ENCODE peak calls at places on chromosomes 16 and 17, in seven cellular contexts. One of them, this sample, is unnamed.

GRCh38 chr17:44779211-44780025 is 20.6 kb downstream of the ADAM11 start:
- DNase-seq in lower leg skin: peak
- DNase-seq in AG09309: no peak
- DNase-seq in cardiac fibroblast: peak
- DNase-seq in cardiac muscle cell: peak
- DNase-seq in Calu3: peak
- DNase-seq in esophagus squamous epithelium: no peak
- DNase-seq in this sample: peak

GRCh38 chr16:82954224-82954929 is 327.6 kb downstream of the CDH13 start:
- DNase-seq in cardiac fibroblast: peak
- DNase-seq in Calu3: no peak
- DNase-seq in cardiac muscle cell: peak
- DNase-seq in AG09309: peak
- DNase-seq in esophagus squamous epithelium: no peak
- DNase-seq in lower leg skin: no peak
- DNase-seq in this sample: no peak

GRCh38 chr17:62619413-62620155 is 7.9 kb upstream of the MRC2 start:
- DNase-seq in cardiac muscle cell: no peak
- DNase-seq in lower leg skin: peak
- DNase-seq in AG09309: no peak
- DNase-seq in Calu3: no peak
- DNase-seq in cardiac fibroblast: no peak
- DNase-seq in esophagus squamous epithelium: no peak
- DNase-seq in this sample: no peak

GRCh38 chr17:47704116-47704515 is 10.2 kb downstream of the TBKBP1 start:
- DNase-seq in esophagus squamous epithelium: no peak
- DNase-seq in cardiac muscle cell: no peak
- DNase-seq in AG09309: no peak
- DNase-seq in lower leg skin: no peak
- DNase-seq in cardiac fibroblast: no peak
- DNase-seq in Calu3: no peak
- DNase-seq in this sample: peak

GRCh38 chr17:80749611-80750010 is 205.0 kb downstream of the RPTOR start:
- DNase-seq in cardiac fibroblast: no peak
- DNase-seq in Calu3: no peak
- DNase-seq in esophagus squamous epithelium: no peak
- DNase-seq in AG09309: no peak
- DNase-seq in cardiac muscle cell: no peak
- DNase-seq in lower leg skin: no peak
- DNase-seq in this sample: no peak

GRCh38 chr16:84236671-84237070 is 3.1 kb downstream of the KCNG4 start:
- DNase-seq in cardiac fibroblast: no peak
- DNase-seq in esophagus squamous epithelium: no peak
- DNase-seq in Calu3: no peak
- DNase-seq in AG09309: no peak
- DNase-seq in cardiac muscle cell: no peak
- DNase-seq in lower leg skin: no peak
- DNase-seq in this sample: no peak

GRCh38 chr17:36498560-36499300 is 12.2 kb downstream of the ZNHIT3 start:
- DNase-seq in cardiac muscle cell: no peak
- DNase-seq in Calu3: no peak
- DNase-seq in lower leg skin: peak
- DNase-seq in esophagus squamous epithelium: no peak
- DNase-seq in AG09309: no peak
- DNase-seq in cardiac fibroblast: no peak
- DNase-seq in this sample: no peak

GRCh38 chr16:57374067-57374534 is 1.8 kb downstream of the CX3CL1 start:
- DNase-seq in lower leg skin: no peak
- DNase-seq in cardiac muscle cell: peak
- DNase-seq in esophagus squamous epithelium: no peak
- DNase-seq in AG09309: no peak
- DNase-seq in Calu3: no peak
- DNase-seq in cardiac fibroblast: peak
- DNase-seq in this sample: no peak

GRCh38 chr17:45732926-45733505 is 51.1 kb upstream of the CRHR1 start:
- DNase-seq in AG09309: no peak
- DNase-seq in esophagus squamous epithelium: no peak
- DNase-seq in cardiac muscle cell: no peak
- DNase-seq in lower leg skin: peak
- DNase-seq in Calu3: no peak
- DNase-seq in cardiac fibroblast: no peak
- DNase-seq in this sample: no peak

GRCh38 chr17:67879662-67880061 is 54.4 kb downstream of the BPTF start:
- DNase-seq in cardiac muscle cell: no peak
- DNase-seq in lower leg skin: no peak
- DNase-seq in Calu3: no peak
- DNase-seq in cardiac fibroblast: no peak
- DNase-seq in esophagus squamous epithelium: no peak
- DNase-seq in AG09309: no peak
- DNase-seq in this sample: no peak

GRCh38 chr17:4160294-4160859 is 17.4 kb downstream of the CYB5D2 start:
- DNase-seq in lower leg skin: no peak
- DNase-seq in cardiac fibroblast: no peak
- DNase-seq in cardiac muscle cell: no peak
- DNase-seq in esophagus squamous epithelium: no peak
- DNase-seq in AG09309: no peak
- DNase-seq in Calu3: no peak
- DNase-seq in this sample: no peak

GRCh38 chr17:80107231-80108021 is 6.0 kb downstream of the GAA start:
- DNase-seq in Calu3: no peak
- DNase-seq in lower leg skin: peak
- DNase-seq in cardiac muscle cell: no peak
- DNase-seq in esophagus squamous epithelium: no peak
- DNase-seq in AG09309: no peak
- DNase-seq in cardiac fibroblast: no peak
- DNase-seq in this sample: no peak

GRCh38 chr16:79810449-79811189 is 210.1 kb upstream of the MAF start:
- DNase-seq in cardiac fibroblast: no peak
- DNase-seq in AG09309: no peak
- DNase-seq in cardiac muscle cell: no peak
- DNase-seq in lower leg skin: no peak
- DNase-seq in esophagus squamous epithelium: no peak
- DNase-seq in Calu3: no peak
- DNase-seq in this sample: no peak

GRCh38 chr17:40436631-40437030 is 6.6 kb upstream of the IGFBP4 start:
- DNase-seq in cardiac fibroblast: no peak
- DNase-seq in cardiac muscle cell: no peak
- DNase-seq in esophagus squamous epithelium: no peak
- DNase-seq in lower leg skin: no peak
- DNase-seq in Calu3: no peak
- DNase-seq in AG09309: no peak
- DNase-seq in this sample: no peak

GRCh38 chr17:80287038-80287437 is 26.4 kb downstream of the RNF213 start:
- DNase-seq in esophagus squamous epithelium: no peak
- DNase-seq in cardiac muscle cell: peak
- DNase-seq in cardiac fibroblast: no peak
- DNase-seq in AG09309: no peak
- DNase-seq in lower leg skin: no peak
- DNase-seq in Calu3: no peak
- DNase-seq in this sample: no peak

GRCh38 chr16:12507366-12507765 is 296.3 kb downstream of the CPPED1 start:
- DNase-seq in esophagus squamous epithelium: no peak
- DNase-seq in cardiac muscle cell: no peak
- DNase-seq in cardiac fibroblast: no peak
- DNase-seq in AG09309: peak
- DNase-seq in Calu3: no peak
- DNase-seq in lower leg skin: no peak
- DNase-seq in this sample: no peak

GRCh38 chr17:40480501-40481003 is 20.9 kb downstream of the TNS4 start:
- DNase-seq in cardiac muscle cell: no peak
- DNase-seq in esophagus squamous epithelium: no peak
- DNase-seq in cardiac fibroblast: peak
- DNase-seq in lower leg skin: no peak
- DNase-seq in AG09309: no peak
- DNase-seq in Calu3: peak
- DNase-seq in this sample: no peak

GRCh38 chr17:73304971-73305786 is 6.6 kb downstream of the CDC42EP4 start:
- DNase-seq in cardiac muscle cell: peak
- DNase-seq in Calu3: peak
- DNase-seq in AG09309: no peak
- DNase-seq in esophagus squamous epithelium: no peak
- DNase-seq in lower leg skin: peak
- DNase-seq in cardiac fibroblast: peak
- DNase-seq in this sample: no peak

GRCh38 chr16:4212934-4213296 is 29.0 kb downstream of the SRL start:
- DNase-seq in esophagus squamous epithelium: no peak
- DNase-seq in cardiac fibroblast: peak
- DNase-seq in Calu3: peak
- DNase-seq in AG09309: no peak
- DNase-seq in lower leg skin: no peak
- DNase-seq in cardiac muscle cell: peak
- DNase-seq in this sample: no peak

GRCh38 chr17:73283841-73284282 is 22.2 kb upstream of the CPSF4L start:
- DNase-seq in AG09309: no peak
- DNase-seq in cardiac fibroblast: no peak
- DNase-seq in esophagus squamous epithelium: no peak
- DNase-seq in Calu3: no peak
- DNase-seq in lower leg skin: no peak
- DNase-seq in cardiac muscle cell: no peak
- DNase-seq in this sample: no peak

GRCh38 chr17:10119203-10120112 is 78.9 kb downstream of the GAS7 start:
- DNase-seq in esophagus squamous epithelium: no peak
- DNase-seq in cardiac muscle cell: no peak
- DNase-seq in cardiac fibroblast: no peak
- DNase-seq in AG09309: no peak
- DNase-seq in lower leg skin: peak
- DNase-seq in Calu3: peak
- DNase-seq in this sample: peak

DNA sequence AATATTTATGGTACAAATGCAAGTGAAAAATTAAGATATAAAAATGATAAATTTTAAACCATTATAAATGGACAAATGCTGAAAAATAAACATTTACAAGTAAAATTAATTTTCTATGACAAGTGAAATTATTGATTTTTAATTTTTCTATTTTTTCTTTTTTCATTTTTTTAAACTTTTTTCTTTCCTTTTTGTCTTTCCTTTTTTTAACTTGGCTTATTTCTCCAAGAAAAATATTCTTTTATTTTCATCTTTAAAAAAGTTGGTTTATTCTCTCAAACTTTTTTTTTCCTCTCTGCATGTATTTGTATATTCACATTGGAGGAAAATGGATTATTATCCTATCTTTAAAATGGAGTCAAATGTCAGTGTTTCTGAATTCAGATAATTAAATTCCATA is 3.9 kb upstream of the IGF2BP1 start:
- DNase-seq in cardiac muscle cell: no peak
- DNase-seq in esophagus squamous epithelium: no peak
- DNase-seq in Calu3: no peak
- DNase-seq in AG09309: no peak
- DNase-seq in lower leg skin: no peak
- DNase-seq in cardiac fibroblast: no peak
- DNase-seq in this sample: no peak
- TF ChIP-seq CTCF in cardiac muscle cell: no peak
- TF ChIP-seq CTCF in esophagus squamous epithelium: no peak
- TF ChIP-seq CTCF in Calu3: no peak
- TF ChIP-seq CTCF in AG09309: no peak
- TF ChIP-seq CTCF in lower leg skin: no peak
- TF ChIP-seq CTCF in cardiac fibroblast: no peak
- TF ChIP-seq CTCF in this sample: no peak

GRCh38 chr16:2905241-2905987 is 6.3 kb upstream of the FLYWCH1 start:
- DNase-seq in cardiac fibroblast: peak
- DNase-seq in Calu3: peak
- DNase-seq in AG09309: peak
- DNase-seq in cardiac muscle cell: peak
- DNase-seq in lower leg skin: peak
- DNase-seq in esophagus squamous epithelium: peak
- DNase-seq in this sample: peak

GRCh38 chr16:2904922-2905240 is 6.8 kb upstream of the FLYWCH1 start:
- DNase-seq in esophagus squamous epithelium: no peak
- DNase-seq in cardiac fibroblast: no peak
- DNase-seq in Calu3: peak
- DNase-seq in cardiac muscle cell: no peak
- DNase-seq in AG09309: no peak
- DNase-seq in lower leg skin: peak
- DNase-seq in this sample: no peak

GRCh38 chr16:2905988-2906387 is 5.7 kb upstream of the FLYWCH1 start:
- DNase-seq in Calu3: no peak
- DNase-seq in cardiac muscle cell: no peak
- DNase-seq in esophagus squamous epithelium: no peak
- DNase-seq in cardiac fibroblast: no peak
- DNase-seq in AG09309: no peak
- DNase-seq in lower leg skin: no peak
- DNase-seq in this sample: no peak

GRCh38 chr16:2902337-2903130 is 9.2 kb upstream of the FLYWCH1 start:
- DNase-seq in lower leg skin: no peak
- DNase-seq in Calu3: no peak
- DNase-seq in cardiac muscle cell: no peak
- DNase-seq in cardiac fibroblast: no peak
- DNase-seq in esophagus squamous epithelium: no peak
- DNase-seq in AG09309: no peak
- DNase-seq in this sample: no peak

DNA sequence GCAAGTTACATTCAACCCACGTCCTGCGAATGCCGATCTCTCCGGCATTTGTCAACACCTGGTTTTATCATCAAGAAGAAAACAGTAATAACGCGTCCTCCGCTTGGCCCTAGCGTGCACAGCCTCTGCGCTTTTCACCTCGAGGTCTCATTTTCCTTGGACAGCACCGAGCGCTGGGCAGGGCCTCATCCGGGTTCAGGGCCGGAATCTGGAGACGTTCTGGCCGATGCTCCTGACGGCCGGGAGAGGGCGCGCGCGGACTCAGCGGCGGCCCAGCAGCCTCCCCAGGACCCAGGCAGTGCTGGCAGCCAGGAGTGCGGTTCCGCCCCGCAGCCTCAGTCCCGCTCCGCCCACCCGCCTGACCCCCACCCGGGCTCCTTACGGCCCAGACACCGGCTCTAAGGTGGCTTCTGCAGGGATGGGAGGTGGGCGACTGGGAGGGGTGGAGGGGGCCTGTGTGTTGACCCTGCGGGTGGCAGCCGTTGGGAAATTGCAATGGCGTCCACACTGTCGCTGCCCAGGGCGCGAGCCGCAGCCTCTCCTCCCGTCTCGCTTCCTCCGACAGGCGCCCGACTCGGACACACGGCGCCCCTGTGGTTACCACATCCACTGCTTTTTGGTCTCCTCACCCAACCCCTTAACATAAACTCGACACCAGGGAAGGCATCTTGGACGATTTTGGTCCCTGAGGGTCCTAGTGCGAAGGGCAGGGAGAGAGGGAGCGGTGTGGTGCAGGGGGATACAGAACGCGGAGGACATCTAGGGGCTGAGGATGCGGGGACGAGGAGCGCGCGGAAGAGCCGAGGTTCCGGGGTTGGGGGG is 7.4 kb upstream of the FLYWCH1 start:
- DNase-seq in lower leg skin: peak
- DNase-seq in esophagus squamous epithelium: no peak
- DNase-seq in Calu3: peak
- DNase-seq in cardiac muscle cell: peak
- DNase-seq in cardiac fibroblast: peak
- DNase-seq in AG09309: peak
- DNase-seq in this sample: peak
- TF ChIP-seq CTCF in lower leg skin: peak
- TF ChIP-seq CTCF in esophagus squamous epithelium: peak
- TF ChIP-seq CTCF in Calu3: peak
- TF ChIP-seq CTCF in cardiac muscle cell: peak
- TF ChIP-seq CTCF in cardiac fibroblast: peak
- TF ChIP-seq CTCF in AG09309: peak
- TF ChIP-seq CTCF in this sample: peak

GRCh38 chr16:50644730-50645129 is 36.4 kb downstream of the SNX20 start:
- DNase-seq in cardiac muscle cell: peak
- DNase-seq in lower leg skin: no peak
- DNase-seq in esophagus squamous epithelium: no peak
- DNase-seq in cardiac fibroblast: peak
- DNase-seq in Calu3: peak
- DNase-seq in AG09309: peak
- DNase-seq in this sample: no peak
- TF ChIP-seq CTCF in cardiac muscle cell: peak
- TF ChIP-seq CTCF in lower leg skin: no peak
- TF ChIP-seq CTCF in esophagus squamous epithelium: peak
- TF ChIP-seq CTCF in cardiac fibroblast: no peak
- TF ChIP-seq CTCF in Calu3: no peak
- TF ChIP-seq CTCF in AG09309: peak
- TF ChIP-seq CTCF in this sample: peak

GRCh38 chr16:85798901-85799496 is 345 bp downstream of the EMC8 start:
- DNase-seq in esophagus squamous epithelium: no peak
- DNase-seq in cardiac fibroblast: peak
- DNase-seq in Calu3: peak
- DNase-seq in lower leg skin: no peak
- DNase-seq in cardiac muscle cell: peak
- DNase-seq in AG09309: no peak
- DNase-seq in this sample: no peak
- TF ChIP-seq CTCF in esophagus squamous epithelium: no peak
- TF ChIP-seq CTCF in cardiac fibroblast: peak
- TF ChIP-seq CTCF in Calu3: no peak
- TF ChIP-seq CTCF in lower leg skin: no peak
- TF ChIP-seq CTCF in cardiac muscle cell: no peak
- TF ChIP-seq CTCF in AG09309: no peak
- TF ChIP-seq CTCF in this sample: no peak